ENCODE peak calls at places on chromosomes 7 and 10, in nine cellular contexts. J is smooth muscle cell of the brain vasculature; T is head of caudate nucleus; U is right cardiac atrium; X is naive thymus-derived CD8-positive, alpha-beta T cell; R is glomerular endothelial cell; G is aorta; I is activated CD8-positive, alpha-beta memory T cell treated with anti-CD3 and anti-CD28 coated beads, Interleukin-2, amount 50 U/mL, for 48 hours; W is vagina. E is an unnamed sample.

GRCh38 chr7:24477807-24478655 is 95.2 kb upstream of the PALS2 start:
- DNase-seq in J (peak; percentile 97), T (no peak), U (no peak), X (no peak), R (no peak), G (peak; percentile 54), I (no peak), W (no peak), E (no peak)

GRCh38 chr10:546971-547590 is 142.4 kb downstream of the DIP2C start:
- DNase-seq in J (no peak), T (no peak), U (no peak), X (no peak), R (no peak), G (no peak), I (no peak), W (no peak), E (no peak)

GRCh38 chr7:50962281-50962883 is 179.7 kb upstream of the GRB10 start:
- DNase-seq in J (peak; percentile 6), T (no peak), U (no peak), X (no peak), R (no peak), G (no peak), I (no peak), W (no peak), E (no peak)

GRCh38 chr10:125153693-125154490 is 6.5 kb downstream of the CTBP2 start:
- DNase-seq in J (no peak), T (no peak), U (peak; percentile 71), X (no peak), R (no peak), G (no peak), I (no peak), W (no peak), E (no peak)

GRCh38 chr7:2248984-2249694 is 7.1 kb downstream of the NUDT1 start:
- DNase-seq in J (peak; percentile 97), T (peak; percentile 34), U (peak; percentile 83), X (no peak), R (no peak), G (peak; percentile 91), I (no peak), W (no peak), E (no peak)

GRCh38 chr7:1457949-1458675 is 1.2 kb downstream of the MICALL2 start:
- DNase-seq in J (no peak), T (no peak), U (no peak), X (no peak), R (no peak), G (no peak), I (no peak), W (no peak), E (no peak)

GRCh38 chr7:99142727-99143521 is 984 bp downstream of the SMURF1 start:
- DNase-seq in J (peak; percentile 52), T (peak; percentile 92), U (peak; percentile 97), X (no peak), R (peak; percentile 45), G (peak; percentile 97), I (peak; percentile 94), W (peak; percentile 96), E (no peak)

GRCh38 chr7:43591551-43592180 is 8.8 kb downstream of the STK17A start:
- DNase-seq in J (no peak), T (no peak), U (no peak), X (no peak), R (no peak), G (no peak), I (no peak), W (no peak), E (no peak)

GRCh38 chr7:2509298-2509906 is 10.2 kb upstream of the LFNG start:
- DNase-seq in J (no peak), T (no peak), U (peak; percentile 42), X (no peak), R (no peak), G (no peak), I (no peak), W (no peak), E (no peak)

GRCh38 chr10:97481071-97481470 is 17.2 kb downstream of the MMS19 start:
- DNase-seq in J (no peak), T (no peak), U (no peak), X (no peak), R (no peak), G (no peak), I (no peak), W (no peak), E (no peak)

GRCh38 chr10:33421789-33422188 is 87.3 kb upstream of the NRP1 start:
- DNase-seq in J (peak; percentile 46), T (no peak), U (peak; percentile 53), X (no peak), R (no peak), G (peak; percentile 50), I (no peak), W (no peak), E (no peak)

GRCh38 chr7:100215895-100216294 is 3.9 kb upstream of the PVRIG start:
- DNase-seq in J (no peak), T (no peak), U (no peak), X (no peak), R (no peak), G (no peak), I (no peak), W (no peak), E (no peak)

GRCh38 chr7:42193457-42194111 is 43.4 kb downstream of the GLI3 start:
- DNase-seq in J (no peak), T (no peak), U (no peak), X (no peak), R (no peak), G (no peak), I (no peak), W (no peak), E (no peak)

GRCh38 chr7:135644154-135644553 is 18.2 kb upstream of the STMP1 start:
- DNase-seq in J (no peak), T (no peak), U (no peak), X (no peak), R (no peak), G (no peak), I (no peak), W (no peak), E (no peak)

GRCh38 chr7:71851776-71852548 is 560.2 kb downstream of the CALN1 start:
- DNase-seq in J (no peak), T (no peak), U (no peak), X (no peak), R (no peak), G (no peak), I (no peak), W (no peak), E (no peak)

GRCh38 chr7:129394101-129394500 is 40.1 kb upstream of the STRIP2 start:
- DNase-seq in J (no peak), T (no peak), U (no peak), X (no peak), R (no peak), G (no peak), I (no peak), W (no peak), E (no peak)

GRCh38 chr7:73526892-73527821 is 5.1 kb upstream of the BAZ1B start:
- DNase-seq in J (no peak), T (no peak), U (no peak), X (no peak), R (no peak), G (no peak), I (no peak), W (no peak), E (peak; percentile 49)

GRCh38 chr10:31134303-31134928 is 102.8 kb upstream of the ZNF438 start:
- DNase-seq in J (no peak), T (no peak), U (peak; percentile 86), X (no peak), R (no peak), G (no peak), I (peak; percentile 67), W (peak; percentile 74), E (no peak)

GRCh38 chr10:71359364-71360046 is 37.2 kb upstream of the CDH23 start:
- DNase-seq in J (no peak), T (no peak), U (no peak), X (no peak), R (no peak), G (peak; percentile 58), I (no peak), W (peak; percentile 95), E (no peak)

GRCh38 chr7:135712182-135712782 is 15.7 kb downstream of the SLC13A4 start:
- DNase-seq in J (no peak), T (no peak), U (no peak), X (no peak), R (no peak), G (no peak), I (no peak), W (no peak), E (peak; percentile 27)

GRCh38 chr7:81692146-81692905 is 77.5 kb downstream of the HGF start:
- DNase-seq in J (no peak), T (no peak), U (no peak), X (no peak), R (no peak), G (no peak), I (no peak), W (no peak), E (no peak)

GRCh38 chr7:35716038-35716803 is 21.3 kb upstream of the HERPUD2 start:
- DNase-seq in J (no peak), T (peak; percentile 53), U (peak; percentile 49), X (no peak), R (no peak), G (no peak), I (no peak), W (no peak), E (no peak)

GRCh38 chr10:98309366-98310355 is 41.7 kb upstream of the LOXL4 start:
- DNase-seq in J (peak; percentile 50), T (peak; percentile 74), U (peak; percentile 89), X (no peak), R (no peak), G (peak; percentile 79), I (peak; percentile 60), W (no peak), E (no peak)

GRCh38 chr7:144834516-144835165 is 1.2 kb downstream of the TPK1 start:
- DNase-seq in J (no peak), T (peak; percentile 8), U (no peak), X (no peak), R (no peak), G (peak; percentile 54), I (no peak), W (no peak), E (no peak)

GRCh38 chr10:64873959-64874358 is 1352.8 kb downstream of the REEP3 start:
- DNase-seq in J (no peak), T (no peak), U (no peak), X (no peak), R (no peak), G (no peak), I (no peak), W (no peak), E (no peak)

GRCh38 chr7:91181949-91182348 is 82.3 kb upstream of the FZD1 start:
- DNase-seq in J (no peak), T (no peak), U (no peak), X (no peak), R (no peak), G (no peak), I (no peak), W (no peak), E (no peak)

GRCh38 chr10:61285749-61286148 is 167.4 kb downstream of the TMEM26 start:
- DNase-seq in J (no peak), T (no peak), U (no peak), X (no peak), R (no peak), G (no peak), I (no peak), W (no peak), E (no peak)

GRCh38 chr10:62244785-62245595 is 23.7 kb downstream of the RTKN2 start:
- DNase-seq in J (no peak), T (peak; percentile 50), U (no peak), X (peak; percentile 70), R (peak; percentile 70), G (no peak), I (no peak), W (no peak), E (peak; percentile 9)

GRCh38 chr7:50359258-50359994 is 54.9 kb downstream of the IKZF1 start:
- DNase-seq in J (no peak), T (no peak), U (no peak), X (no peak), R (no peak), G (no peak), I (peak; percentile 65), W (no peak), E (no peak)

GRCh38 chr7:523436-524336 is 4.0 kb upstream of the PDGFA start:
- DNase-seq in J (no peak), T (no peak), U (no peak), X (no peak), R (no peak), G (no peak), I (no peak), W (no peak), E (no peak)

E was measured in NCI-H2081 treated with DMSO at 0.1 percent for 48 hours.